ENCODE peak calls at places on chromosomes 11 and 22, in four cellular contexts. One of them, this sample, is unnamed.

GRCh38 chr11:92993004-92993403 is 23.6 kb downstream of the MTNR1B start:
- DNase-seq in tibial nerve: no peak
- DNase-seq in body of pancreas: no peak
- DNase-seq in suprapubic skin: no peak
- DNase-seq in this sample: no peak

GRCh38 chr11:33722579-33723234 is 13.5 kb downstream of the CD59 start:
- DNase-seq in tibial nerve: no peak
- DNase-seq in suprapubic skin: no peak
- DNase-seq in body of pancreas: no peak
- DNase-seq in this sample: peak; percentile 33

GRCh38 chr22:42434283-42434682 is 2.1 kb upstream of the NFAM1 start:
- DNase-seq in tibial nerve: no peak
- DNase-seq in suprapubic skin: no peak
- DNase-seq in body of pancreas: no peak
- DNase-seq in this sample: no peak

GRCh38 chr11:126431401-126432064 is 76.0 kb downstream of the ST3GAL4 start:
- DNase-seq in body of pancreas: peak; percentile 44
- DNase-seq in tibial nerve: peak; percentile 41
- DNase-seq in suprapubic skin: no peak
- DNase-seq in this sample: no peak

GRCh38 chr11:111331711-111332479 is 33.5 kb downstream of the POU2AF3 start:
- DNase-seq in tibial nerve: no peak
- DNase-seq in suprapubic skin: no peak
- DNase-seq in body of pancreas: no peak
- DNase-seq in this sample: no peak

GRCh38 chr11:78449866-78450265 is 32.2 kb upstream of the GAB2 start:
- DNase-seq in suprapubic skin: no peak
- DNase-seq in body of pancreas: no peak
- DNase-seq in tibial nerve: no peak
- DNase-seq in this sample: no peak

GRCh38 chr11:68342459-68343158 is 30.2 kb downstream of the LRP5 start:
- DNase-seq in body of pancreas: peak; percentile 70
- DNase-seq in suprapubic skin: no peak
- DNase-seq in tibial nerve: no peak
- DNase-seq in this sample: no peak

GRCh38 chr11:126115820-126116319 is 53.2 kb upstream of the CDON start:
- DNase-seq in tibial nerve: peak; percentile 73
- DNase-seq in suprapubic skin: peak; percentile 88
- DNase-seq in body of pancreas: peak; percentile 87
- DNase-seq in this sample: no peak

GRCh38 chr11:24932110-24933000 is 435.5 kb downstream of the LUZP2 start:
- DNase-seq in tibial nerve: no peak
- DNase-seq in body of pancreas: no peak
- DNase-seq in suprapubic skin: no peak
- DNase-seq in this sample: no peak

GRCh38 chr11:78370406-78371172 is 47.0 kb downstream of the GAB2 start:
- DNase-seq in tibial nerve: peak; percentile 28
- DNase-seq in suprapubic skin: no peak
- DNase-seq in body of pancreas: no peak
- DNase-seq in this sample: no peak

GRCh38 chr11:61779666-61780525 is 12.5 kb downstream of the TMEM258 start:
- DNase-seq in tibial nerve: no peak
- DNase-seq in suprapubic skin: no peak
- DNase-seq in body of pancreas: no peak
- DNase-seq in this sample: no peak

GRCh38 chr11:61777234-61778090 is 14.9 kb downstream of the TMEM258 start:
- DNase-seq in body of pancreas: peak; percentile 91
- DNase-seq in tibial nerve: peak; percentile 21
- DNase-seq in suprapubic skin: no peak
- DNase-seq in this sample: peak; percentile 55

GRCh38 chr11:61778357-61778886 is 14.0 kb downstream of the TMEM258 start:
- DNase-seq in body of pancreas: no peak
- DNase-seq in tibial nerve: no peak
- DNase-seq in suprapubic skin: no peak
- DNase-seq in this sample: no peak

GRCh38 chr11:61780581-61781162 is 11.7 kb downstream of the TMEM258 start:
- DNase-seq in suprapubic skin: no peak
- DNase-seq in tibial nerve: no peak
- DNase-seq in body of pancreas: no peak
- DNase-seq in this sample: no peak

DNA sequence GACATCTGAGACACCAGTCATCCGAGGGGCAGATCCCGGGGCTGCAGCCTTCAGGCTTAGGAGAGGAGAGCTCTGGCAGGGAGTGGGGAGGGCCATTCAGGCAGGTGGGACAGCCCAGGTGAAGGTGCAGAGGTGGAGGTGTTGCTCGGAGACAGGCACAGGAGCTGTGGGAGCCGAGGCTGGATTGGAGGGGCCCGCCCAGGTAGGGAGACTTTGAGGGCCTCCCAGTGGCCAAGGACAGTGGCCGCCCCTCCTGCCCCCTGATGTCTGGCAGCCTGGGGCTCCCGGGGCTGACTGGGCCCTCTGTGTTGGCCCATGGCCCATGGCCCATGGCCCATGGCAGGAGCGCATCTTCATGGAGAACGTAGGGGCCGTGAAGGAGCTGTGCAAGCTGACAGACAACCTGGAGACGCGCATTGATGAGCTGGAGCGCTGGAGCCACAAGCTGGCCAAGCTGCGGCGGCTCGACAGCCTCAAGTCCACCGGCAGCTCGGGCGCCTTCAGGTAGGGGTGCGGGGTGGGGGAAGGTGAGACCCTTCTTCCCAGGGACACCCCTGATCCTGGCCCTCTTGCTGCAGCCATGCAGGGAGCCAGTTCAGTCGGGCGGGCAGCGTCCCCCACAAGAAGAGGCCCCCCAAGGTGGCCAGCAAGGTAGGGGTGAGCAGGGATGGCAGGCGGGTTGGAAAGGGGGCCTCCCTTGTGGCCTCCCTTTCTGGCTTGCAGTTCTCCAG is 13.3 kb downstream of the TMEM258 start:
- DNase-seq in suprapubic skin: no peak
- DNase-seq in tibial nerve: no peak
- DNase-seq in body of pancreas: no peak
- DNase-seq in this sample: no peak
- TF ChIP-seq POLR2A in suprapubic skin: no peak
- TF ChIP-seq POLR2A in tibial nerve: no peak
- TF ChIP-seq POLR2A in body of pancreas: no peak
- TF ChIP-seq POLR2A in this sample: no peak

GRCh38 chr22:36386900-36387663 is 685 bp downstream of the MYH9 start:
- DNase-seq in body of pancreas: peak; percentile 74
- DNase-seq in tibial nerve: no peak
- DNase-seq in suprapubic skin: peak; percentile 91
- DNase-seq in this sample: peak; percentile 76
- TF ChIP-seq POLR2A in body of pancreas: no peak
- TF ChIP-seq POLR2A in tibial nerve: no peak
- TF ChIP-seq POLR2A in suprapubic skin: no peak
- TF ChIP-seq POLR2A in this sample: no peak

GRCh38 chr11:18699848-18700261 is 1.3 kb downstream of the TMEM86A start:
- DNase-seq in body of pancreas: no peak
- DNase-seq in tibial nerve: peak; percentile 39
- DNase-seq in suprapubic skin: no peak
- DNase-seq in this sample: no peak

GRCh38 chr11:18699269-18699596 is 654 bp downstream of the TMEM86A start:
- DNase-seq in body of pancreas: no peak
- DNase-seq in tibial nerve: no peak
- DNase-seq in suprapubic skin: no peak
- DNase-seq in this sample: no peak

GRCh38 chr11:18700375-18700774 is 1.8 kb downstream of the TMEM86A start:
- DNase-seq in suprapubic skin: no peak
- DNase-seq in tibial nerve: no peak
- DNase-seq in body of pancreas: no peak
- DNase-seq in this sample: no peak

GRCh38 chr11:18697581-18697980 is 998 bp upstream of the TMEM86A start:
- DNase-seq in tibial nerve: no peak
- DNase-seq in body of pancreas: no peak
- DNase-seq in suprapubic skin: no peak
- DNase-seq in this sample: no peak

GRCh38 chr11:18698341-18699268 is at the start of gene TMEM86A:
- DNase-seq in tibial nerve: peak; percentile 94
- DNase-seq in body of pancreas: peak; percentile 95
- DNase-seq in suprapubic skin: peak; percentile 96
- DNase-seq in this sample: peak; percentile 89
- TF ChIP-seq POLR2A in tibial nerve: peak; percentile 89
- TF ChIP-seq POLR2A in body of pancreas: peak; percentile 79
- TF ChIP-seq POLR2A in suprapubic skin: no peak
- TF ChIP-seq POLR2A in this sample: no peak

GRCh38 chr11:20033806-20034205 is 126.5 kb downstream of the DBX1 start:
- DNase-seq in body of pancreas: peak; percentile 73
- DNase-seq in suprapubic skin: no peak
- DNase-seq in tibial nerve: no peak
- DNase-seq in this sample: no peak

GRCh38 chr11:20035701-20036601 is 124.3 kb downstream of the DBX1 start:
- DNase-seq in tibial nerve: peak; percentile 50
- DNase-seq in suprapubic skin: no peak
- DNase-seq in body of pancreas: no peak
- DNase-seq in this sample: no peak

GRCh38 chr11:20036625-20037335 is 123.5 kb downstream of the DBX1 start:
- DNase-seq in tibial nerve: no peak
- DNase-seq in suprapubic skin: no peak
- DNase-seq in body of pancreas: peak; percentile 33
- DNase-seq in this sample: no peak

GRCh38 chr11:20034941-20035340 is 125.3 kb downstream of the DBX1 start:
- DNase-seq in body of pancreas: no peak
- DNase-seq in suprapubic skin: no peak
- DNase-seq in tibial nerve: no peak
- DNase-seq in this sample: no peak

DNA sequence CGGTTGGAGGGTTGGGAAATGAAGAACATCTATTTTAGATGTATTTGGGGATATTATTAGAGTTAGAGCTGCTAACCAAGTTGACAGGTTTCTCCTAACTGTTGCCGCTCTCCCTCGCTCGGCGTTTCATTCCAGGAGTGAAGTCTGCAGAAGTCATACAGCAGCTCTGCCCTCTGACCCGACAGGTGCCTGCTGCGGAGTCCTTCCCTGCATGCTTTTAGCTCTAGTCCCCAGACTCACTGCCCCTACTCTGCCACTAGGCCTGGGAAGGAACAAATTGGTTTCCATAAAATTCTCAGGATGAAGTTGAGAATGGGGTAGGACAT is 124.9 kb downstream of the DBX1 start:
- DNase-seq in body of pancreas: no peak
- DNase-seq in suprapubic skin: no peak
- DNase-seq in tibial nerve: no peak
- DNase-seq in this sample: no peak
- TF ChIP-seq POLR2A in body of pancreas: no peak
- TF ChIP-seq POLR2A in suprapubic skin: no peak
- TF ChIP-seq POLR2A in tibial nerve: no peak
- TF ChIP-seq POLR2A in this sample: no peak

GRCh38 chr11:118708296-118708695 is 28.8 kb upstream of the TREH start:
- DNase-seq in body of pancreas: no peak
- DNase-seq in tibial nerve: no peak
- DNase-seq in suprapubic skin: no peak
- DNase-seq in this sample: no peak

GRCh38 chr11:118706546-118706825 is 27.0 kb upstream of the TREH start:
- DNase-seq in tibial nerve: no peak
- DNase-seq in suprapubic skin: no peak
- DNase-seq in body of pancreas: no peak
- DNase-seq in this sample: no peak

GRCh38 chr11:118703563-118704106 is 24.2 kb upstream of the TREH start:
- DNase-seq in suprapubic skin: no peak
- DNase-seq in body of pancreas: no peak
- DNase-seq in tibial nerve: peak; percentile 49
- DNase-seq in this sample: no peak

GRCh38 chr11:118705796-118706545 is 26.5 kb upstream of the TREH start:
- DNase-seq in body of pancreas: no peak
- DNase-seq in tibial nerve: no peak
- DNase-seq in suprapubic skin: no peak
- DNase-seq in this sample: no peak

DNA sequence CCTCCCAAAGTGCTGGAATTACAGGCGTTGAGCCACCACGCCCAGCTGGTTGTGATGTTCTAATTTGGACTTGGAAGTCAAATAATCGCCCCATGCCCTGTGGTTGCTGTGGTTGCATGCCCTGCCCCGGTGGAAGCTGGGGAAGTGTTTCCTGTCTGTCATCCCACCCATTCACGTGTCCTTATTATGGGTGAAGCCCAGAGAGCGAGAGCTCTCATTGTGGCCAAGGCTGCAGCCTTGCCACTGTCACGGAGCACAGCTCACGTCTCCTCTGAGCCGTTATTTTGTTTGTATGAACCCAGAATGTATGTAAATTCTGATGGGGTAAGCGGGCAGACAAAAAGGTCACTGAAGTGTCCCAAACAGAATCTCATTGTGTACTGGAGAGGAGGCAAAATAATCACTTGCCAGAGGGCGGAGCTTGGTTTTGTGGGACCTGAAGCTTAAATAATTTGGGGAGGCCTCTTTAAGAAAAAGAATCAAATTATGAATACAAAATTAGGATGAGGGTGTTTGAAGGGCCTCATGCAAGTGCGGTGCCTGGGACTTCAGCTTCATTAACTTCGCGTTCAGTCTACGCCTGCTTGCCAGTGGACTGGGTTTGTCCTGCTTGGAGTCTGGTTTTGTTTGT is 25.8 kb upstream of the TREH start:
- DNase-seq in body of pancreas: no peak
- DNase-seq in suprapubic skin: no peak
- DNase-seq in tibial nerve: no peak
- DNase-seq in this sample: no peak
- TF ChIP-seq POLR2A in body of pancreas: no peak
- TF ChIP-seq POLR2A in suprapubic skin: no peak
- TF ChIP-seq POLR2A in tibial nerve: no peak
- TF ChIP-seq POLR2A in this sample: no peak

GRCh38 chr11:62677160-62677559 is 1.7 kb downstream of the UBXN1 start:
- DNase-seq in body of pancreas: no peak
- DNase-seq in suprapubic skin: no peak
- DNase-seq in tibial nerve: no peak
- DNase-seq in this sample: no peak

GRCh38 chr11:62677709-62678108 is 1.2 kb downstream of the UBXN1 start:
- DNase-seq in suprapubic skin: no peak
- DNase-seq in tibial nerve: no peak
- DNase-seq in body of pancreas: no peak
- DNase-seq in this sample: no peak

GRCh38 chr11:62680825-62681240 is 2.0 kb upstream of the UBXN1 start:
- DNase-seq in tibial nerve: peak; percentile 69
- DNase-seq in suprapubic skin: no peak
- DNase-seq in body of pancreas: peak; percentile 69
- DNase-seq in this sample: peak; percentile 74

GRCh38 chr11:62678433-62678769 is 472 bp downstream of the UBXN1 start:
- DNase-seq in body of pancreas: no peak
- DNase-seq in tibial nerve: no peak
- DNase-seq in suprapubic skin: no peak
- DNase-seq in this sample: no peak

GRCh38 chr11:62678770-62679696 is at the start of gene UBXN1:
- DNase-seq in body of pancreas: peak; percentile 84
- DNase-seq in suprapubic skin: peak; percentile 97
- DNase-seq in tibial nerve: peak; percentile 94
- DNase-seq in this sample: peak; percentile 89
- TF ChIP-seq POLR2A in body of pancreas: peak; percentile 37
- TF ChIP-seq POLR2A in suprapubic skin: no peak
- TF ChIP-seq POLR2A in tibial nerve: peak; percentile 53
- TF ChIP-seq POLR2A in this sample: peak; percentile 88

GRCh38 chr11:65576867-65577755 is 1.3 kb downstream of the EHBP1L1 start:
- DNase-seq in tibial nerve: no peak
- DNase-seq in body of pancreas: peak; percentile 86
- DNase-seq in suprapubic skin: no peak
- DNase-seq in this sample: peak; percentile 57
- TF ChIP-seq POLR2A in tibial nerve: peak; percentile 15
- TF ChIP-seq POLR2A in body of pancreas: no peak
- TF ChIP-seq POLR2A in suprapubic skin: no peak
- TF ChIP-seq POLR2A in this sample: peak; percentile 71

GRCh38 chr22:23835773-23836144 is 3.0 kb downstream of the DERL3 start:
- DNase-seq in tibial nerve: no peak
- DNase-seq in body of pancreas: peak; percentile 31
- DNase-seq in suprapubic skin: peak; percentile 69
- DNase-seq in this sample: no peak
- TF ChIP-seq POLR2A in tibial nerve: no peak
- TF ChIP-seq POLR2A in body of pancreas: no peak
- TF ChIP-seq POLR2A in suprapubic skin: no peak
- TF ChIP-seq POLR2A in this sample: no peak